ENCODE peak calls at places on chromosomes 6 and 20, in five cellular contexts. Z is ELR, T is A172, J is NCI-H1092 treated with DMSO at 0.1 percent for 48 hours, E is progenitor cell of endocrine pancreas. S is an unnamed sample.
A peak's percentile ranks its signal among the peaks of the same experiment; 100 is the strongest.

GRCh38 chr20:7851031-7851490 is 89.2 kb downstream of the HAO1 start:
- DNase-seq in Z (peak; percentile 62), T (no peak), J (no peak), E (no peak), S (no peak)

GRCh38 chr6:154614101-154614500 is 103.6 kb upstream of the CNKSR3 start:
- DNase-seq in Z (peak; percentile 26), T (no peak), J (no peak), E (no peak), S (no peak)

GRCh38 chr20:60048634-60049578 is 90.7 kb downstream of the CDH26 start:
- DNase-seq in Z (no peak), T (no peak), J (no peak), E (no peak), S (no peak)

GRCh38 chr6:33620584-33621395 is at the start of gene ITPR3:
- DNase-seq in Z (peak; percentile 80), T (peak; percentile 66), J (peak; percentile 15), E (no peak), S (peak; percentile 77)

GRCh38 chr20:50690979-50691584 is at the start of gene RIPOR3:
- DNase-seq in Z (peak; percentile 63), T (no peak), J (no peak), E (no peak), S (no peak)

GRCh38 chr6:148457843-148458159 is 115.2 kb downstream of the SASH1 start:
- DNase-seq in Z (no peak), T (no peak), J (no peak), E (no peak), S (no peak)

GRCh38 chr6:68313911-68314310 is 321.2 kb upstream of the ADGRB3 start:
- DNase-seq in Z (peak; percentile 2), T (peak; percentile 4), J (no peak), E (no peak), S (peak; percentile 5)

GRCh38 chr20:46111028-46111835 is 6.9 kb upstream of the CD40 start:
- DNase-seq in Z (peak; percentile 18), T (no peak), J (no peak), E (no peak), S (no peak)

GRCh38 chr6:169702640-169703246 is 817 bp downstream of the C6orf120 start:
- DNase-seq in Z (peak; percentile 55), T (no peak), J (no peak), E (peak; percentile 25), S (peak; percentile 62)

GRCh38 chr20:32207211-32207625 is 325 bp downstream of the PLAGL2 start:
- DNase-seq in Z (no peak), T (no peak), J (no peak), E (no peak), S (no peak)

GRCh38 chr6:32666420-32667300 is at the start of gene HLA-DQB1:
- DNase-seq in Z (peak; percentile 36), T (peak; percentile 38), J (no peak), E (peak; percentile 11), S (no peak)